ENCODE peak calls at places on chromosome 16, in five cellular contexts. One of them, this sample, is unnamed.
A peak's percentile ranks its signal among the peaks of the same experiment; 100 is the strongest.

GRCh38 chr16:70725912-70726828 is 40.3 kb upstream of the MTSS2 start:
- DNase-seq in NCI-H510A: no peak
- DNase-seq in psoas muscle: peak; percentile 78
- DNase-seq in RPMI7951: peak; percentile 23
- DNase-seq in DMS53: no peak
- DNase-seq in this sample: no peak

GRCh38 chr16:22070361-22071351 is 21.7 kb upstream of the VWA3A start:
- DNase-seq in DMS53: no peak
- DNase-seq in psoas muscle: no peak
- DNase-seq in RPMI7951: no peak
- DNase-seq in NCI-H510A: no peak
- DNase-seq in this sample: peak; percentile 17

GRCh38 chr16:55217392-55217791 is 106.6 kb upstream of the IRX6 start:
- DNase-seq in DMS53: no peak
- DNase-seq in RPMI7951: no peak
- DNase-seq in NCI-H510A: no peak
- DNase-seq in psoas muscle: no peak
- DNase-seq in this sample: no peak

GRCh38 chr16:67528222-67528869 is at the start of gene RIPOR1:
- DNase-seq in RPMI7951: peak; percentile 55
- DNase-seq in NCI-H510A: no peak
- DNase-seq in DMS53: peak; percentile 71
- DNase-seq in psoas muscle: peak; percentile 67
- DNase-seq in this sample: peak; percentile 94

GRCh38 chr16:24946155-24946554 is 69.0 kb downstream of the ARHGAP17 start:
- DNase-seq in RPMI7951: no peak
- DNase-seq in psoas muscle: no peak
- DNase-seq in NCI-H510A: no peak
- DNase-seq in DMS53: no peak
- DNase-seq in this sample: no peak

GRCh38 chr16:78893340-78893739 is 707.2 kb downstream of the MAF start:
- DNase-seq in DMS53: peak; percentile 3
- DNase-seq in psoas muscle: no peak
- DNase-seq in NCI-H510A: no peak
- DNase-seq in RPMI7951: no peak
- DNase-seq in this sample: no peak

GRCh38 chr16:86657972-86658371 is 79.6 kb downstream of the FOXL1 start:
- DNase-seq in RPMI7951: no peak
- DNase-seq in NCI-H510A: no peak
- DNase-seq in psoas muscle: no peak
- DNase-seq in DMS53: no peak
- DNase-seq in this sample: no peak

GRCh38 chr16:66408181-66409048 is 18.7 kb upstream of the BEAN1 start:
- DNase-seq in psoas muscle: no peak
- DNase-seq in RPMI7951: peak; percentile 85
- DNase-seq in DMS53: peak; percentile 80
- DNase-seq in NCI-H510A: no peak
- DNase-seq in this sample: peak; percentile 48

GRCh38 chr16:87295259-87295658 is 21.9 kb downstream of the C16orf95 start:
- DNase-seq in psoas muscle: no peak
- DNase-seq in NCI-H510A: no peak
- DNase-seq in DMS53: peak; percentile 33
- DNase-seq in RPMI7951: no peak
- DNase-seq in this sample: no peak

GRCh38 chr16:88649195-88649923 is 1.5 kb downstream of the CYBA start:
- DNase-seq in DMS53: peak; percentile 58
- DNase-seq in psoas muscle: no peak
- DNase-seq in NCI-H510A: no peak
- DNase-seq in RPMI7951: no peak
- DNase-seq in this sample: no peak

GRCh38 chr16:76518791-76519190 is 241.6 kb downstream of the CNTNAP4 start:
- DNase-seq in psoas muscle: no peak
- DNase-seq in DMS53: no peak
- DNase-seq in RPMI7951: no peak
- DNase-seq in NCI-H510A: no peak
- DNase-seq in this sample: no peak

This sample was measured in GM03348.